ENCODE peak calls at places on chromosomes 12 and 14, in five cellular contexts. One of them, this sample, is unnamed.

GRCh38 chr14:40197344-40197743 is 765.1 kb upstream of the FBXO33 start:
- DNase-seq in nucleus accumbens: no peak
- DNase-seq in fibroblast of the aortic adventitia: no peak
- DNase-seq in CD4-positive, CD25-positive, alpha-beta regulatory T cell: no peak
- DNase-seq in ELR: no peak
- DNase-seq in this sample: no peak

GRCh38 chr12:5442251-5443006 is 10.5 kb downstream of the NTF3 start:
- DNase-seq in CD4-positive, CD25-positive, alpha-beta regulatory T cell: no peak
- DNase-seq in fibroblast of the aortic adventitia: peak
- DNase-seq in nucleus accumbens: no peak
- DNase-seq in ELR: peak
- DNase-seq in this sample: peak

GRCh38 chr12:124449623-124450375 is 117.6 kb downstream of the NCOR2 start:
- DNase-seq in nucleus accumbens: no peak
- DNase-seq in fibroblast of the aortic adventitia: no peak
- DNase-seq in CD4-positive, CD25-positive, alpha-beta regulatory T cell: no peak
- DNase-seq in ELR: no peak
- DNase-seq in this sample: no peak

GRCh38 chr12:102512523-102512922 is 32.2 kb upstream of the IGF1 start:
- DNase-seq in nucleus accumbens: no peak
- DNase-seq in ELR: no peak
- DNase-seq in CD4-positive, CD25-positive, alpha-beta regulatory T cell: no peak
- DNase-seq in fibroblast of the aortic adventitia: no peak
- DNase-seq in this sample: no peak

GRCh38 chr14:104931323-104931770 is 6.7 kb downstream of the PLD4 start:
- DNase-seq in ELR: no peak
- DNase-seq in CD4-positive, CD25-positive, alpha-beta regulatory T cell: no peak
- DNase-seq in fibroblast of the aortic adventitia: no peak
- DNase-seq in nucleus accumbens: no peak
- DNase-seq in this sample: no peak

GRCh38 chr14:94640721-94641631 is 28.8 kb downstream of the SERPINA3 start:
- DNase-seq in fibroblast of the aortic adventitia: no peak
- DNase-seq in nucleus accumbens: no peak
- DNase-seq in CD4-positive, CD25-positive, alpha-beta regulatory T cell: no peak
- DNase-seq in ELR: peak
- DNase-seq in this sample: no peak

GRCh38 chr12:65765436-65765813 is 58.9 kb upstream of the HMGA2 start:
- DNase-seq in ELR: peak
- DNase-seq in nucleus accumbens: no peak
- DNase-seq in fibroblast of the aortic adventitia: peak
- DNase-seq in CD4-positive, CD25-positive, alpha-beta regulatory T cell: no peak
- DNase-seq in this sample: no peak

GRCh38 chr12:65889144-65889880 is 65.0 kb downstream of the HMGA2 start:
- DNase-seq in ELR: no peak
- DNase-seq in nucleus accumbens: no peak
- DNase-seq in CD4-positive, CD25-positive, alpha-beta regulatory T cell: no peak
- DNase-seq in fibroblast of the aortic adventitia: no peak
- DNase-seq in this sample: no peak

GRCh38 chr12:58576071-58576470 is 344.2 kb downstream of the LRIG3 start:
- DNase-seq in fibroblast of the aortic adventitia: no peak
- DNase-seq in ELR: no peak
- DNase-seq in CD4-positive, CD25-positive, alpha-beta regulatory T cell: no peak
- DNase-seq in nucleus accumbens: no peak
- DNase-seq in this sample: no peak

GRCh38 chr14:79549515-79549914 is 661.8 kb downstream of the DIO2 start:
- DNase-seq in nucleus accumbens: no peak
- DNase-seq in ELR: peak
- DNase-seq in CD4-positive, CD25-positive, alpha-beta regulatory T cell: no peak
- DNase-seq in fibroblast of the aortic adventitia: peak
- DNase-seq in this sample: no peak

GRCh38 chr14:101878222-101879211 is 85.9 kb upstream of the DYNC1H1 start:
- DNase-seq in CD4-positive, CD25-positive, alpha-beta regulatory T cell: no peak
- DNase-seq in nucleus accumbens: no peak
- DNase-seq in fibroblast of the aortic adventitia: no peak
- DNase-seq in ELR: no peak
- DNase-seq in this sample: no peak

GRCh38 chr12:39587247-39587646 is 32.4 kb downstream of the ABCD2 start:
- DNase-seq in CD4-positive, CD25-positive, alpha-beta regulatory T cell: no peak
- DNase-seq in ELR: peak
- DNase-seq in nucleus accumbens: no peak
- DNase-seq in fibroblast of the aortic adventitia: no peak
- DNase-seq in this sample: no peak

GRCh38 chr14:22387776-22388241 is 201.2 kb downstream of the DAD1 start:
- DNase-seq in fibroblast of the aortic adventitia: no peak
- DNase-seq in ELR: no peak
- DNase-seq in CD4-positive, CD25-positive, alpha-beta regulatory T cell: no peak
- DNase-seq in nucleus accumbens: no peak
- DNase-seq in this sample: no peak

GRCh38 chr12:85413266-85413665 is 133.2 kb downstream of the ALX1 start:
- DNase-seq in ELR: peak
- DNase-seq in fibroblast of the aortic adventitia: no peak
- DNase-seq in nucleus accumbens: no peak
- DNase-seq in CD4-positive, CD25-positive, alpha-beta regulatory T cell: no peak
- DNase-seq in this sample: no peak

GRCh38 chr14:104247336-104248202 is 109.2 kb downstream of the KIF26A start:
- DNase-seq in CD4-positive, CD25-positive, alpha-beta regulatory T cell: no peak
- DNase-seq in nucleus accumbens: no peak
- DNase-seq in ELR: no peak
- DNase-seq in fibroblast of the aortic adventitia: no peak
- DNase-seq in this sample: no peak

GRCh38 chr12:131916306-131917138 is 12.6 kb upstream of the PUS1 start:
- DNase-seq in nucleus accumbens: no peak
- DNase-seq in CD4-positive, CD25-positive, alpha-beta regulatory T cell: no peak
- DNase-seq in ELR: peak
- DNase-seq in fibroblast of the aortic adventitia: no peak
- DNase-seq in this sample: no peak

GRCh38 chr12:75020068-75020557 is 189.5 kb downstream of the KCNC2 start:
- DNase-seq in nucleus accumbens: no peak
- DNase-seq in ELR: peak
- DNase-seq in fibroblast of the aortic adventitia: no peak
- DNase-seq in CD4-positive, CD25-positive, alpha-beta regulatory T cell: no peak
- DNase-seq in this sample: no peak

GRCh38 chr12:96343347-96343954 is 56.8 kb downstream of the CDK17 start:
- DNase-seq in nucleus accumbens: no peak
- DNase-seq in fibroblast of the aortic adventitia: no peak
- DNase-seq in CD4-positive, CD25-positive, alpha-beta regulatory T cell: no peak
- DNase-seq in ELR: peak
- DNase-seq in this sample: no peak

GRCh38 chr12:110079477-110080400 is 31.4 kb upstream of the C12orf76 start:
- DNase-seq in CD4-positive, CD25-positive, alpha-beta regulatory T cell: peak
- DNase-seq in nucleus accumbens: peak
- DNase-seq in fibroblast of the aortic adventitia: peak
- DNase-seq in ELR: no peak
- DNase-seq in this sample: peak

GRCh38 chr12:16037533-16037932 is 126.4 kb downstream of the DERA start:
- DNase-seq in fibroblast of the aortic adventitia: no peak
- DNase-seq in CD4-positive, CD25-positive, alpha-beta regulatory T cell: no peak
- DNase-seq in nucleus accumbens: no peak
- DNase-seq in ELR: no peak
- DNase-seq in this sample: no peak

GRCh38 chr14:76330411-76331327 is 45.3 kb upstream of the ESRRB start:
- DNase-seq in fibroblast of the aortic adventitia: no peak
- DNase-seq in ELR: no peak
- DNase-seq in CD4-positive, CD25-positive, alpha-beta regulatory T cell: no peak
- DNase-seq in nucleus accumbens: no peak
- DNase-seq in this sample: no peak

GRCh38 chr12:50242751-50243191 is 40.5 kb downstream of the LIMA1 start:
- DNase-seq in CD4-positive, CD25-positive, alpha-beta regulatory T cell: no peak
- DNase-seq in ELR: peak
- DNase-seq in nucleus accumbens: no peak
- DNase-seq in fibroblast of the aortic adventitia: peak
- DNase-seq in this sample: no peak

GRCh38 chr12:47207005-47207717 is 127.4 kb upstream of the AMIGO2 start:
- DNase-seq in fibroblast of the aortic adventitia: no peak
- DNase-seq in CD4-positive, CD25-positive, alpha-beta regulatory T cell: peak
- DNase-seq in nucleus accumbens: no peak
- DNase-seq in ELR: no peak
- DNase-seq in this sample: no peak

GRCh38 chr12:109900752-109901580 is 892 bp downstream of the TCHP start:
- DNase-seq in nucleus accumbens: no peak
- DNase-seq in fibroblast of the aortic adventitia: peak
- DNase-seq in CD4-positive, CD25-positive, alpha-beta regulatory T cell: no peak
- DNase-seq in ELR: peak
- DNase-seq in this sample: no peak

This sample was measured in midbrain.